ENCODE peak calls at places on chromosomes 4 and X, in nine cellular contexts. I is Peyer's patch; L is ovary; E is CD8-positive, alpha-beta T cell; F is neural progenitor cell; A is fibroblast of lung; M is mammary epithelial cell; Z is upper lobe of left lung; C is PC-9. P is an unnamed sample. For H3K4me1, the result is how much of the 10 kb centered on the place peaks cover.

GRCh38 chr4:95248713-95249401 is 299.9 kb downstream of the UNC5C start:
- DNase-seq in A (no peak), M (peak), Z (no peak), E (no peak), L (no peak), I (no peak), C (no peak), F (no peak), P (no peak)

GRCh38 chr4:74005528-74005927 is 7.1 kb upstream of the CXCL5 start:
- DNase-seq in Z (no peak), M (peak), F (no peak), L (no peak), A (no peak), I (no peak), C (peak), E (no peak), P (no peak)

GRCh38 chr4:38805530-38806145 is 1.0 kb upstream of the TLR1 start:
- DNase-seq in M (no peak), C (no peak), E (no peak), Z (no peak), F (no peak), L (peak), I (peak), A (peak), P (no peak)

GRCh38 chr4:168846414-168846813 is 163.6 kb downstream of the CBR4 start:
- DNase-seq in M (no peak), A (no peak), E (no peak), I (no peak), Z (no peak), L (no peak), F (no peak), C (no peak), P (no peak)

GRCh38 chr4:70818173-70818856 is 21.4 kb downstream of the GRSF1 start:
- DNase-seq in Z (no peak), C (no peak), F (no peak), E (no peak), A (no peak), I (no peak), M (no peak), L (no peak), P (no peak)

GRCh38 chr4:139556735-139557505 is 901 bp upstream of the SETD7 start:
- DNase-seq in C (peak), M (peak), I (peak), A (peak), Z (peak), L (peak), E (peak), F (peak), P (peak)

GRCh38 chr4:176601156-176601555 is 191.6 kb downstream of the VEGFC start:
- DNase-seq in Z (no peak), I (no peak), M (no peak), F (no peak), E (no peak), L (no peak), A (peak), C (no peak), P (no peak)

GRCh38 chrX:37060999-37061398 is 52.8 kb downstream of the FAM47C start:
- DNase-seq in M (peak), F (peak), L (no peak), Z (no peak), A (peak), I (no peak), E (no peak), C (peak), P (no peak)

GRCh38 chr4:68349361-68350360 is at the start of gene YTHDC1:
- DNase-seq in C (peak), E (peak), A (peak), L (peak), Z (peak), I (peak), M (peak), F (peak), P (peak)

GRCh38 chrX:78922754-78923153 is 22.4 kb upstream of the P2RY10 start:
- DNase-seq in I (no peak), E (no peak), C (no peak), L (no peak), F (no peak), A (no peak), Z (no peak), M (no peak), P (no peak)

GRCh38 chrX:102651242-102651967 is at the start of gene GPRASP1:
- DNase-seq in F (peak), E (peak), Z (peak), I (peak), M (no peak), A (peak), C (no peak), L (peak), P (peak)

GRCh38 chr4:4759233-4759632 is 100.2 kb upstream of the MSX1 start:
- DNase-seq in F (no peak), C (no peak), M (no peak), Z (no peak), I (no peak), L (no peak), A (no peak), E (no peak), P (no peak)

GRCh38 chr4:6230502-6230785 is 30.1 kb upstream of the JAKMIP1 start:
- DNase-seq in I (no peak), Z (no peak), L (no peak), A (no peak), C (no peak), F (no peak), E (no peak), M (no peak), P (no peak)

GRCh38 chrX:17738737-17739535 is 1.6 kb downstream of the SCML1 start:
- DNase-seq in A (peak), M (no peak), Z (no peak), C (peak), F (no peak), L (no peak), I (no peak), E (no peak), P (no peak)

GRCh38 chr4:11367371-11367770 is 61.3 kb downstream of the HS3ST1 start:
- DNase-seq in F (peak), I (no peak), L (peak), Z (no peak), A (peak), M (peak), C (no peak), E (no peak), P (peak)

GRCh38 chr4:11505225-11505971 is 76.7 kb upstream of the HS3ST1 start:
- DNase-seq in F (no peak), Z (no peak), C (peak), E (no peak), M (peak), A (peak), I (no peak), L (no peak), P (no peak)

GRCh38 chr4:185344743-185345538 is 50.8 kb downstream of the LRP2BP start:
- DNase-seq in A (no peak), E (no peak), L (no peak), C (no peak), I (no peak), F (no peak), M (no peak), Z (no peak), P (no peak)

GRCh38 chr4:123737156-123737555 is 340.6 kb downstream of the SPRY1 start:
- DNase-seq in C (no peak), F (no peak), M (no peak), E (no peak), Z (no peak), L (no peak), I (no peak), A (no peak), P (no peak)
- H3K27ac ChIP-seq in C (no peak), F (no peak), M (no peak), E (no peak), Z (no peak), L (no peak), I (no peak), A (no peak), P (peak)

GRCh38 chrX:107576392-107576791 is 51.9 kb upstream of the PRPS1 start:
- DNase-seq in E (no peak), A (no peak), C (no peak), I (no peak), Z (no peak), F (no peak), L (no peak), M (no peak), P (no peak)

GRCh38 chrX:107577933-107578332 is 50.4 kb upstream of the PRPS1 start:
- DNase-seq in F (no peak), M (no peak), E (no peak), L (no peak), C (no peak), I (no peak), Z (no peak), A (no peak), P (no peak)

GRCh38 chrX:107574054-107574683 is 54.1 kb upstream of the PRPS1 start:
- DNase-seq in Z (no peak), E (no peak), A (peak), F (no peak), C (peak), L (no peak), M (peak), I (no peak), P (no peak)

GRCh38 chrX:107574711-107575110 is 53.6 kb upstream of the PRPS1 start:
- DNase-seq in F (no peak), M (peak), L (no peak), Z (no peak), E (no peak), A (peak), C (peak), I (no peak), P (no peak)

DNA sequence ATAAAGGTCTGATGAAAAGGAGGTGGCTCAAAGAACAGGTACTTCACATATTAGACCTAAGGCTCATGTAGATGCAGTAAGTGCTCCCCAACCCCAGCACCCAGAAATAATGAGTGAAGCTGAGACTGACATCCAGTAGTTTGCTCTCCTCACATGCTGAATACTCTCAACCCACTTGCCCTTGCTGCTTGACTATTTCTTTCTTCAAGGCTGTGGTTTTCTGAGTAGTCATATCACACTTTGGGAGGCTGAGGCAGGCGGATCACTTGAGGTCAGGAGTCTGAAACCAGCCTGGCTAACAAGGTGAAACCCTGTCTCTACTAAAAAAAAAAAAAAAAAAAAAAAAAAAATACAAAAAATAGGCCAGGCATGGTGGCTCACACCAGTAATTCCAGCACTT is 51.5 kb upstream of the PRPS1 start:
- DNase-seq in Z (no peak), E (no peak), A (no peak), L (no peak), F (no peak), C (no peak), I (no peak), M (no peak), P (no peak)
- TF ChIP-seq CTCF in Z (no peak), E (no peak), A (no peak), L (no peak), F (no peak), C (no peak), I (no peak), M (no peak), P (no peak)

GRCh38 chrX:71616672-71617529 is 1.4 kb downstream of the CXCR3 start:
- DNase-seq in M (no peak), F (no peak), Z (peak), L (no peak), A (no peak), C (no peak), I (peak), E (peak), P (no peak)
- H3K4me1 ChIP-seq in M (under half), F (under half), Z (under half), L (under half), A (under half), C (under half), I (under half), E (half or more), P (under half)

GRCh38 chrX:107736781-107737531 is 38.6 kb downstream of the TSC22D3 start:
- DNase-seq in A (no peak), I (no peak), F (no peak), M (no peak), E (no peak), Z (no peak), C (peak), L (no peak), P (no peak)
- H3K27ac ChIP-seq in A (no peak), I (no peak), F (no peak), M (no peak), E (no peak), Z (no peak), C (peak), L (no peak), P (peak)

GRCh38 chrX:50206753-50207152 is 2.2 kb downstream of the CCNB3 start:
- DNase-seq in L (no peak), M (no peak), A (no peak), C (no peak), I (no peak), F (no peak), E (no peak), Z (no peak), P (no peak)

DNA sequence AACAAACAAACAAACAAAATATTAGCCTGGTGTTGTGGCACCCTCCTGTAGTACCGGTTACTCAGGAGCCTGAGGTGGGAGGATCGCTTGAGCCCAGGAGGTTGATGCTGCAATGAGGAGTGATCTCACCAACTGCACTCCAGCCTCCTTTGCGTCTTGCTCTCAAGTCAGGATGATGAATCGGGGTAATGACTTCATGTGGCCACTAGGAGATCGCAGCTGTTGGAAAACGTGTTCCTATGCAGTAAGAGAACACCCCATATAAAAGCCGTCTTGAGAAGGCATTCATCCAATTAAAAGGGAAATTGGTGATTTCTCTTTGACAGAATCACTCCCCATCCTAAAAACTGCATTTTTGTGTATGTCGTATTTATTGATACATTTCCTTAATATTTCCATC is 6.9 kb downstream of the CCNB3 start:
- DNase-seq in I (no peak), E (no peak), C (no peak), A (no peak), M (peak), F (peak), Z (no peak), L (no peak), P (no peak)
- TF ChIP-seq CTCF in I (no peak), E (no peak), C (peak), A (no peak), M (peak), F (peak), Z (no peak), L (no peak), P (peak)

GRCh38 chr4:40843696-40844095 is 93.9 kb downstream of the NSUN7 start:
- DNase-seq in M (no peak), F (peak), C (no peak), A (no peak), Z (no peak), L (no peak), E (no peak), I (no peak), P (no peak)
- H3K4me1 ChIP-seq in M (under half), F (under half), C (under half), A (under half), Z (under half), L (under half), E (under half), I (under half), P (under half)

GRCh38 chr4:123339507-123340380 is 56.9 kb upstream of the SPRY1 start:
- DNase-seq in E (no peak), A (no peak), I (no peak), Z (no peak), F (peak), L (no peak), M (no peak), C (no peak), P (no peak)

GRCh38 chr4:123342498-123342897 is 54.1 kb upstream of the SPRY1 start:
- DNase-seq in L (no peak), Z (no peak), M (no peak), A (no peak), F (no peak), C (no peak), E (no peak), I (no peak), P (no peak)

GRCh38 chr4:123343400-123344060 is 53.1 kb upstream of the SPRY1 start:
- DNase-seq in E (no peak), A (no peak), M (no peak), F (no peak), Z (no peak), I (no peak), C (no peak), L (no peak), P (no peak)

GRCh38 chr4:123338715-123339114 is 57.9 kb upstream of the SPRY1 start:
- DNase-seq in Z (no peak), C (no peak), F (peak), E (no peak), I (no peak), M (no peak), A (no peak), L (no peak), P (no peak)

DNA sequence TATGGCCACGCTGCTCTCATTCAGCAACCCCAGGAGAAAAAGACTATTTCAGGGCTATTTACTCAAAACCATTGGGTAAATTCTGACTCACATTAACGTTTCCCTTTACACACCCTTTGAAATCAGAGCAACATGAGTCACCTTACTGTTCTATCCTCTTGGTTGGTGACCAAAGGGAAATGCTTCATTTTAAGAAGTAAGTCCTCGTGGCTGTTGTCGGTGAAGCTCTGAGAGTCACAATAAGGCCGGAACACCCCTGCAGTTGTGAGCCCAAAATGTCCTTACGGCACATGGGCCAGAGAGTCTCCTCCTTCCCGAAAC is 56.3 kb upstream of the SPRY1 start:
- DNase-seq in I (no peak), M (peak), F (no peak), E (no peak), L (no peak), A (peak), Z (no peak), C (peak), P (no peak)
- H3K27ac ChIP-seq in I (no peak), M (peak), F (no peak), E (no peak), L (no peak), A (peak), Z (no peak), C (peak), P (peak)

GRCh38 chr4:24989327-24989726 is 41.4 kb downstream of the LGI2 start:
- DNase-seq in C (no peak), L (no peak), Z (no peak), E (no peak), F (no peak), I (no peak), A (no peak), M (no peak), P (no peak)

GRCh38 chr4:24991015-24991414 is 39.7 kb downstream of the LGI2 start:
- DNase-seq in A (peak), M (peak), E (no peak), C (no peak), Z (no peak), F (no peak), I (no peak), L (no peak), P (no peak)

GRCh38 chr4:24984602-24985532 is 45.9 kb downstream of the LGI2 start:
- DNase-seq in I (no peak), M (no peak), A (no peak), E (no peak), F (peak), L (no peak), C (no peak), Z (no peak), P (no peak)

GRCh38 chr4:24992968-24993367 is 37.8 kb downstream of the LGI2 start:
- DNase-seq in I (no peak), F (no peak), Z (no peak), C (no peak), E (no peak), A (no peak), L (no peak), M (no peak), P (no peak)

DNA sequence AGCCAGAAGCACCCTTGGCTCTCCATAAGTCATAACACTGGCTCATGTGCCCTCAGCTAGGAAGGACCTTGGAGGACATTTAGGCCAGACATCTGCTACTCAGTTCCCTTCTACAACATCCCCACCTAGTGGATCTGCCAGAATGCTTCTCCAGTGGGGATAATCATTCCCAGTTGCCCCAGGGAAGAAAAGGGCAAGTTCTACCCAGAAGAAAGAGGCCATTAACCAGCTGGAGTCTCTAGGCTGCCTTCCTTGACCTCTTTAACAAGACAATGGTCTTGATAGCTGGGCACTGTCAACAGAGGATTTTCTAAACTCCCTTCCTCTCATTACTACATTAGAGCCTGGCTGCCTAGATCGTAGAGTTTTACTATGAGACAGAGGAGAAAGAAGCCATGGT is 42.0 kb downstream of the LGI2 start:
- DNase-seq in I (no peak), L (no peak), Z (no peak), C (no peak), E (no peak), F (peak), M (peak), A (peak), P (no peak)
- TF ChIP-seq CTCF in I (no peak), L (no peak), Z (no peak), C (peak), E (no peak), F (peak), M (peak), A (peak), P (peak)

GRCh38 chr4:1406946-1407656 is 859 bp upstream of the NKX1-1 start:
- DNase-seq in E (no peak), A (no peak), M (no peak), F (no peak), C (no peak), Z (no peak), I (no peak), L (no peak), P (peak)
- H3K4me1 ChIP-seq in E (under half), A (under half), M (under half), F (under half), C (under half), Z (half or more), I (under half), L (under half), P (under half)